ENCODE peak calls at places on chromosome 7, in nine cellular contexts. One of them, this sample, is unnamed.

GRCh38 chr7:129006636-129007414 is 48.1 kb downstream of the TNPO3 start:
- DNase-seq in GM23248: peak; percentile 53
- DNase-seq in activated CD8-positive, alpha-beta memory T cell treated with anti-CD3 and anti-CD28 coated beads, Interleukin-2, amount 10 ng/mL, durations not matched to agents 7 days and 5 days: no peak
- DNase-seq in iris pigment epithelial cell: peak; percentile 16
- DNase-seq in H9: no peak
- DNase-seq in activated T-cell treated with anti-CD3 and anti-CD28 coated beads for 1 hour: no peak
- DNase-seq in GM06990: no peak
- DNase-seq in prostate gland: no peak
- DNase-seq in LoVo: no peak
- DNase-seq in this sample: no peak

GRCh38 chr7:110432061-110432553 is 658.8 kb upstream of the LRRN3 start:
- DNase-seq in iris pigment epithelial cell: no peak
- DNase-seq in activated T-cell treated with anti-CD3 and anti-CD28 coated beads for 1 hour: no peak
- DNase-seq in H9: no peak
- DNase-seq in GM06990: no peak
- DNase-seq in LoVo: no peak
- DNase-seq in GM23248: no peak
- DNase-seq in prostate gland: no peak
- DNase-seq in activated CD8-positive, alpha-beta memory T cell treated with anti-CD3 and anti-CD28 coated beads, Interleukin-2, amount 10 ng/mL, durations not matched to agents 7 days and 5 days: no peak
- DNase-seq in this sample: no peak

GRCh38 chr7:90383879-90384278 is 19.4 kb upstream of the CLDN12 start:
- DNase-seq in prostate gland: no peak
- DNase-seq in GM06990: no peak
- DNase-seq in activated CD8-positive, alpha-beta memory T cell treated with anti-CD3 and anti-CD28 coated beads, Interleukin-2, amount 10 ng/mL, durations not matched to agents 7 days and 5 days: no peak
- DNase-seq in LoVo: no peak
- DNase-seq in GM23248: peak; percentile 68
- DNase-seq in activated T-cell treated with anti-CD3 and anti-CD28 coated beads for 1 hour: no peak
- DNase-seq in H9: no peak
- DNase-seq in iris pigment epithelial cell: peak; percentile 83
- DNase-seq in this sample: peak; percentile 82

GRCh38 chr7:138951953-138952352 is 29.2 kb downstream of the KIAA1549 start:
- DNase-seq in H9: no peak
- DNase-seq in LoVo: no peak
- DNase-seq in GM06990: no peak
- DNase-seq in prostate gland: no peak
- DNase-seq in activated CD8-positive, alpha-beta memory T cell treated with anti-CD3 and anti-CD28 coated beads, Interleukin-2, amount 10 ng/mL, durations not matched to agents 7 days and 5 days: no peak
- DNase-seq in activated T-cell treated with anti-CD3 and anti-CD28 coated beads for 1 hour: no peak
- DNase-seq in GM23248: no peak
- DNase-seq in iris pigment epithelial cell: no peak
- DNase-seq in this sample: no peak

GRCh38 chr7:87317691-87318245 is 27.7 kb upstream of the CROT start:
- DNase-seq in prostate gland: peak; percentile 10
- DNase-seq in LoVo: no peak
- DNase-seq in H9: no peak
- DNase-seq in GM06990: no peak
- DNase-seq in GM23248: no peak
- DNase-seq in iris pigment epithelial cell: no peak
- DNase-seq in activated CD8-positive, alpha-beta memory T cell treated with anti-CD3 and anti-CD28 coated beads, Interleukin-2, amount 10 ng/mL, durations not matched to agents 7 days and 5 days: no peak
- DNase-seq in activated T-cell treated with anti-CD3 and anti-CD28 coated beads for 1 hour: no peak
- DNase-seq in this sample: no peak

GRCh38 chr7:19051767-19052375 is 65.6 kb downstream of the TWIST1 start:
- DNase-seq in LoVo: peak; percentile 32
- DNase-seq in prostate gland: peak; percentile 13
- DNase-seq in activated CD8-positive, alpha-beta memory T cell treated with anti-CD3 and anti-CD28 coated beads, Interleukin-2, amount 10 ng/mL, durations not matched to agents 7 days and 5 days: no peak
- DNase-seq in GM23248: peak; percentile 62
- DNase-seq in iris pigment epithelial cell: peak; percentile 50
- DNase-seq in activated T-cell treated with anti-CD3 and anti-CD28 coated beads for 1 hour: no peak
- DNase-seq in H9: no peak
- DNase-seq in GM06990: no peak
- DNase-seq in this sample: peak; percentile 52

GRCh38 chr7:154253810-154254209 is 201.6 kb downstream of the DPP6 start:
- DNase-seq in activated T-cell treated with anti-CD3 and anti-CD28 coated beads for 1 hour: no peak
- DNase-seq in GM06990: no peak
- DNase-seq in iris pigment epithelial cell: no peak
- DNase-seq in GM23248: no peak
- DNase-seq in activated CD8-positive, alpha-beta memory T cell treated with anti-CD3 and anti-CD28 coated beads, Interleukin-2, amount 10 ng/mL, durations not matched to agents 7 days and 5 days: no peak
- DNase-seq in LoVo: no peak
- DNase-seq in prostate gland: no peak
- DNase-seq in H9: peak; percentile 30
- DNase-seq in this sample: no peak

GRCh38 chr7:159112136-159113011 is 32.3 kb downstream of the VIPR2 start:
- DNase-seq in activated T-cell treated with anti-CD3 and anti-CD28 coated beads for 1 hour: no peak
- DNase-seq in GM23248: no peak
- DNase-seq in iris pigment epithelial cell: no peak
- DNase-seq in prostate gland: no peak
- DNase-seq in H9: no peak
- DNase-seq in activated CD8-positive, alpha-beta memory T cell treated with anti-CD3 and anti-CD28 coated beads, Interleukin-2, amount 10 ng/mL, durations not matched to agents 7 days and 5 days: no peak
- DNase-seq in LoVo: no peak
- DNase-seq in GM06990: no peak
- DNase-seq in this sample: no peak

GRCh38 chr7:50978633-50979215 is 196.0 kb upstream of the GRB10 start:
- DNase-seq in iris pigment epithelial cell: peak; percentile 20
- DNase-seq in GM06990: no peak
- DNase-seq in H9: no peak
- DNase-seq in GM23248: peak; percentile 8
- DNase-seq in LoVo: no peak
- DNase-seq in activated CD8-positive, alpha-beta memory T cell treated with anti-CD3 and anti-CD28 coated beads, Interleukin-2, amount 10 ng/mL, durations not matched to agents 7 days and 5 days: no peak
- DNase-seq in prostate gland: no peak
- DNase-seq in activated T-cell treated with anti-CD3 and anti-CD28 coated beads for 1 hour: no peak
- DNase-seq in this sample: peak; percentile 38

GRCh38 chr7:158042156-158042880 is 545.3 kb downstream of the PTPRN2 start:
- DNase-seq in GM06990: no peak
- DNase-seq in H9: no peak
- DNase-seq in LoVo: no peak
- DNase-seq in GM23248: no peak
- DNase-seq in iris pigment epithelial cell: no peak
- DNase-seq in activated T-cell treated with anti-CD3 and anti-CD28 coated beads for 1 hour: no peak
- DNase-seq in activated CD8-positive, alpha-beta memory T cell treated with anti-CD3 and anti-CD28 coated beads, Interleukin-2, amount 10 ng/mL, durations not matched to agents 7 days and 5 days: no peak
- DNase-seq in prostate gland: no peak
- DNase-seq in this sample: no peak

GRCh38 chr7:129376076-129376777 is 58.0 kb upstream of the STRIP2 start:
- DNase-seq in iris pigment epithelial cell: peak; percentile 41
- DNase-seq in LoVo: peak; percentile 71
- DNase-seq in activated CD8-positive, alpha-beta memory T cell treated with anti-CD3 and anti-CD28 coated beads, Interleukin-2, amount 10 ng/mL, durations not matched to agents 7 days and 5 days: peak; percentile 75
- DNase-seq in GM23248: peak; percentile 48
- DNase-seq in prostate gland: peak; percentile 21
- DNase-seq in GM06990: no peak
- DNase-seq in H9: no peak
- DNase-seq in activated T-cell treated with anti-CD3 and anti-CD28 coated beads for 1 hour: peak; percentile 17
- DNase-seq in this sample: peak; percentile 41

GRCh38 chr7:30835396-30835915 is 64.2 kb downstream of the MINDY4 start:
- DNase-seq in prostate gland: no peak
- DNase-seq in activated T-cell treated with anti-CD3 and anti-CD28 coated beads for 1 hour: no peak
- DNase-seq in iris pigment epithelial cell: no peak
- DNase-seq in H9: peak; percentile 3
- DNase-seq in GM06990: no peak
- DNase-seq in LoVo: no peak
- DNase-seq in GM23248: no peak
- DNase-seq in activated CD8-positive, alpha-beta memory T cell treated with anti-CD3 and anti-CD28 coated beads, Interleukin-2, amount 10 ng/mL, durations not matched to agents 7 days and 5 days: peak; percentile 12
- DNase-seq in this sample: no peak

GRCh38 chr7:128923411-128923800 is 12.9 kb upstream of the KCP start:
- DNase-seq in GM06990: no peak
- DNase-seq in H9: no peak
- DNase-seq in iris pigment epithelial cell: no peak
- DNase-seq in GM23248: no peak
- DNase-seq in activated CD8-positive, alpha-beta memory T cell treated with anti-CD3 and anti-CD28 coated beads, Interleukin-2, amount 10 ng/mL, durations not matched to agents 7 days and 5 days: no peak
- DNase-seq in prostate gland: no peak
- DNase-seq in LoVo: no peak
- DNase-seq in activated T-cell treated with anti-CD3 and anti-CD28 coated beads for 1 hour: no peak
- DNase-seq in this sample: no peak

GRCh38 chr7:141013345-141013715 is 1.4 kb downstream of the MRPS33 start:
- DNase-seq in GM06990: no peak
- DNase-seq in iris pigment epithelial cell: no peak
- DNase-seq in prostate gland: no peak
- DNase-seq in H9: no peak
- DNase-seq in GM23248: peak; percentile 18
- DNase-seq in LoVo: no peak
- DNase-seq in activated CD8-positive, alpha-beta memory T cell treated with anti-CD3 and anti-CD28 coated beads, Interleukin-2, amount 10 ng/mL, durations not matched to agents 7 days and 5 days: no peak
- DNase-seq in activated T-cell treated with anti-CD3 and anti-CD28 coated beads for 1 hour: no peak
- DNase-seq in this sample: no peak

GRCh38 chr7:149823631-149824199 is 14.5 kb upstream of the ZNF862 start:
- DNase-seq in prostate gland: no peak
- DNase-seq in GM23248: no peak
- DNase-seq in activated CD8-positive, alpha-beta memory T cell treated with anti-CD3 and anti-CD28 coated beads, Interleukin-2, amount 10 ng/mL, durations not matched to agents 7 days and 5 days: no peak
- DNase-seq in LoVo: no peak
- DNase-seq in GM06990: no peak
- DNase-seq in activated T-cell treated with anti-CD3 and anti-CD28 coated beads for 1 hour: no peak
- DNase-seq in iris pigment epithelial cell: no peak
- DNase-seq in H9: no peak
- DNase-seq in this sample: no peak

GRCh38 chr7:101941481-101942383 is 124.3 kb downstream of the CUX1 start:
- DNase-seq in activated CD8-positive, alpha-beta memory T cell treated with anti-CD3 and anti-CD28 coated beads, Interleukin-2, amount 10 ng/mL, durations not matched to agents 7 days and 5 days: no peak
- DNase-seq in iris pigment epithelial cell: peak; percentile 75
- DNase-seq in GM06990: no peak
- DNase-seq in GM23248: peak; percentile 87
- DNase-seq in LoVo: peak; percentile 89
- DNase-seq in H9: no peak
- DNase-seq in prostate gland: peak; percentile 85
- DNase-seq in activated T-cell treated with anti-CD3 and anti-CD28 coated beads for 1 hour: no peak
- DNase-seq in this sample: peak; percentile 88

GRCh38 chr7:99372275-99373085 is 2.0 kb upstream of the ARPC1B start:
- DNase-seq in activated T-cell treated with anti-CD3 and anti-CD28 coated beads for 1 hour: no peak
- DNase-seq in activated CD8-positive, alpha-beta memory T cell treated with anti-CD3 and anti-CD28 coated beads, Interleukin-2, amount 10 ng/mL, durations not matched to agents 7 days and 5 days: no peak
- DNase-seq in iris pigment epithelial cell: peak; percentile 79
- DNase-seq in GM23248: peak; percentile 55
- DNase-seq in H9: no peak
- DNase-seq in prostate gland: no peak
- DNase-seq in GM06990: no peak
- DNase-seq in LoVo: no peak
- DNase-seq in this sample: peak; percentile 82

GRCh38 chr7:30412810-30413504 is 65.6 kb downstream of the NOD1 start:
- DNase-seq in activated T-cell treated with anti-CD3 and anti-CD28 coated beads for 1 hour: no peak
- DNase-seq in GM23248: peak; percentile 90
- DNase-seq in H9: peak; percentile 70
- DNase-seq in GM06990: no peak
- DNase-seq in iris pigment epithelial cell: peak; percentile 79
- DNase-seq in activated CD8-positive, alpha-beta memory T cell treated with anti-CD3 and anti-CD28 coated beads, Interleukin-2, amount 10 ng/mL, durations not matched to agents 7 days and 5 days: no peak
- DNase-seq in LoVo: peak; percentile 75
- DNase-seq in prostate gland: peak; percentile 55
- DNase-seq in this sample: peak; percentile 88

GRCh38 chr7:113217314-113217713 is 99.0 kb upstream of the SMIM30 start:
- DNase-seq in H9: no peak
- DNase-seq in GM06990: no peak
- DNase-seq in activated CD8-positive, alpha-beta memory T cell treated with anti-CD3 and anti-CD28 coated beads, Interleukin-2, amount 10 ng/mL, durations not matched to agents 7 days and 5 days: no peak
- DNase-seq in activated T-cell treated with anti-CD3 and anti-CD28 coated beads for 1 hour: no peak
- DNase-seq in iris pigment epithelial cell: peak; percentile 22
- DNase-seq in GM23248: peak; percentile 18
- DNase-seq in prostate gland: no peak
- DNase-seq in LoVo: no peak
- DNase-seq in this sample: peak; percentile 31

GRCh38 chr7:39667354-39667923 is 44.1 kb downstream of the RALA start:
- DNase-seq in H9: no peak
- DNase-seq in iris pigment epithelial cell: no peak
- DNase-seq in GM06990: no peak
- DNase-seq in GM23248: peak; percentile 30
- DNase-seq in activated T-cell treated with anti-CD3 and anti-CD28 coated beads for 1 hour: no peak
- DNase-seq in prostate gland: no peak
- DNase-seq in LoVo: no peak
- DNase-seq in activated CD8-positive, alpha-beta memory T cell treated with anti-CD3 and anti-CD28 coated beads, Interleukin-2, amount 10 ng/mL, durations not matched to agents 7 days and 5 days: no peak
- DNase-seq in this sample: no peak

GRCh38 chr7:40199076-40199802 is 64.4 kb downstream of the SUGCT start:
- DNase-seq in activated CD8-positive, alpha-beta memory T cell treated with anti-CD3 and anti-CD28 coated beads, Interleukin-2, amount 10 ng/mL, durations not matched to agents 7 days and 5 days: no peak
- DNase-seq in iris pigment epithelial cell: peak; percentile 91
- DNase-seq in LoVo: no peak
- DNase-seq in prostate gland: no peak
- DNase-seq in GM06990: no peak
- DNase-seq in H9: no peak
- DNase-seq in activated T-cell treated with anti-CD3 and anti-CD28 coated beads for 1 hour: no peak
- DNase-seq in GM23248: peak; percentile 70
- DNase-seq in this sample: peak; percentile 83

GRCh38 chr7:149606826-149607225 is 109.2 kb upstream of the ZNF746 start:
- DNase-seq in activated T-cell treated with anti-CD3 and anti-CD28 coated beads for 1 hour: no peak
- DNase-seq in prostate gland: no peak
- DNase-seq in GM23248: no peak
- DNase-seq in activated CD8-positive, alpha-beta memory T cell treated with anti-CD3 and anti-CD28 coated beads, Interleukin-2, amount 10 ng/mL, durations not matched to agents 7 days and 5 days: no peak
- DNase-seq in H9: no peak
- DNase-seq in iris pigment epithelial cell: no peak
- DNase-seq in LoVo: no peak
- DNase-seq in GM06990: no peak
- DNase-seq in this sample: no peak

GRCh38 chr7:80135306-80136104 is 874 bp downstream of the GNAI1 start:
- DNase-seq in LoVo: peak; percentile 42
- DNase-seq in GM23248: peak; percentile 69
- DNase-seq in GM06990: no peak
- DNase-seq in iris pigment epithelial cell: peak; percentile 37
- DNase-seq in H9: no peak
- DNase-seq in prostate gland: no peak
- DNase-seq in activated T-cell treated with anti-CD3 and anti-CD28 coated beads for 1 hour: no peak
- DNase-seq in activated CD8-positive, alpha-beta memory T cell treated with anti-CD3 and anti-CD28 coated beads, Interleukin-2, amount 10 ng/mL, durations not matched to agents 7 days and 5 days: no peak
- DNase-seq in this sample: peak; percentile 49

GRCh38 chr7:106947244-106947728 is 82.2 kb downstream of the PIK3CG start:
- DNase-seq in GM23248: peak; percentile 80
- DNase-seq in prostate gland: peak; percentile 19
- DNase-seq in LoVo: peak; percentile 69
- DNase-seq in activated T-cell treated with anti-CD3 and anti-CD28 coated beads for 1 hour: no peak
- DNase-seq in iris pigment epithelial cell: peak; percentile 83
- DNase-seq in GM06990: no peak
- DNase-seq in H9: peak; percentile 79
- DNase-seq in activated CD8-positive, alpha-beta memory T cell treated with anti-CD3 and anti-CD28 coated beads, Interleukin-2, amount 10 ng/mL, durations not matched to agents 7 days and 5 days: peak; percentile 49
- DNase-seq in this sample: peak; percentile 81

GRCh38 chr7:94414481-94414880 is 19.8 kb downstream of the COL1A2 start:
- DNase-seq in GM23248: peak; percentile 72
- DNase-seq in prostate gland: no peak
- DNase-seq in LoVo: no peak
- DNase-seq in activated T-cell treated with anti-CD3 and anti-CD28 coated beads for 1 hour: no peak
- DNase-seq in activated CD8-positive, alpha-beta memory T cell treated with anti-CD3 and anti-CD28 coated beads, Interleukin-2, amount 10 ng/mL, durations not matched to agents 7 days and 5 days: no peak
- DNase-seq in H9: no peak
- DNase-seq in GM06990: no peak
- DNase-seq in iris pigment epithelial cell: no peak
- DNase-seq in this sample: peak; percentile 92

GRCh38 chr7:128137096-128137655 is 103.9 kb upstream of the LEP start:
- DNase-seq in activated T-cell treated with anti-CD3 and anti-CD28 coated beads for 1 hour: no peak
- DNase-seq in LoVo: no peak
- DNase-seq in prostate gland: no peak
- DNase-seq in GM06990: no peak
- DNase-seq in H9: no peak
- DNase-seq in activated CD8-positive, alpha-beta memory T cell treated with anti-CD3 and anti-CD28 coated beads, Interleukin-2, amount 10 ng/mL, durations not matched to agents 7 days and 5 days: no peak
- DNase-seq in iris pigment epithelial cell: peak; percentile 22
- DNase-seq in GM23248: peak; percentile 78
- DNase-seq in this sample: peak; percentile 79

GRCh38 chr7:4682621-4683042 is 537 bp downstream of the FOXK1 start:
- DNase-seq in activated CD8-positive, alpha-beta memory T cell treated with anti-CD3 and anti-CD28 coated beads, Interleukin-2, amount 10 ng/mL, durations not matched to agents 7 days and 5 days: peak; percentile 70
- DNase-seq in LoVo: peak; percentile 31
- DNase-seq in iris pigment epithelial cell: peak; percentile 64
- DNase-seq in prostate gland: peak; percentile 36
- DNase-seq in H9: peak; percentile 37
- DNase-seq in GM06990: peak; percentile 58
- DNase-seq in activated T-cell treated with anti-CD3 and anti-CD28 coated beads for 1 hour: peak; percentile 24
- DNase-seq in GM23248: peak; percentile 69
- DNase-seq in this sample: peak; percentile 54

GRCh38 chr7:93055543-93056107 is 62.2 kb downstream of the SAMD9 start:
- DNase-seq in H9: no peak
- DNase-seq in GM23248: peak; percentile 70
- DNase-seq in LoVo: peak; percentile 76
- DNase-seq in GM06990: no peak
- DNase-seq in prostate gland: no peak
- DNase-seq in iris pigment epithelial cell: peak; percentile 37
- DNase-seq in activated CD8-positive, alpha-beta memory T cell treated with anti-CD3 and anti-CD28 coated beads, Interleukin-2, amount 10 ng/mL, durations not matched to agents 7 days and 5 days: no peak
- DNase-seq in activated T-cell treated with anti-CD3 and anti-CD28 coated beads for 1 hour: no peak
- DNase-seq in this sample: peak; percentile 59

GRCh38 chr7:17619194-17619818 is 320.9 kb downstream of the AHR start:
- DNase-seq in activated T-cell treated with anti-CD3 and anti-CD28 coated beads for 1 hour: no peak
- DNase-seq in prostate gland: no peak
- DNase-seq in LoVo: no peak
- DNase-seq in GM23248: no peak
- DNase-seq in H9: no peak
- DNase-seq in iris pigment epithelial cell: no peak
- DNase-seq in GM06990: no peak
- DNase-seq in activated CD8-positive, alpha-beta memory T cell treated with anti-CD3 and anti-CD28 coated beads, Interleukin-2, amount 10 ng/mL, durations not matched to agents 7 days and 5 days: no peak
- DNase-seq in this sample: no peak

This sample was measured in EH.